ENCODE peak calls at places on chromosomes 5 and 9, in six cellular contexts. V is SK-N-SH, D is HepG2, C is GM12878, Y is GM12891, E is K562. Z is an unnamed sample.

GRCh38 chr5:167982-168660 is 23.2 kb upstream of the LRRC14B start:
- DNase-seq in C (no peak), Y (no peak), E (no peak), V (no peak), D (no peak), Z (peak)

GRCh38 chr5:171365351-171365750 is 22.3 kb upstream of the NPM1 start:
- DNase-seq in Y (no peak), V (no peak), E (peak), C (no peak), D (peak), Z (no peak)

GRCh38 chr9:125812403-125812802 is 65.2 kb downstream of the PBX3 start:
- DNase-seq in V (no peak), E (no peak), Y (no peak), C (peak), D (no peak), Z (no peak)

GRCh38 chr5:67969176-67969575 is 246.4 kb upstream of the PIK3R1 start:
- DNase-seq in V (no peak), E (no peak), C (no peak), D (no peak), Y (no peak), Z (no peak)

GRCh38 chr9:129480705-129481104 is 140.2 kb downstream of the C9orf50 start:
- DNase-seq in E (no peak), C (no peak), D (no peak), Y (no peak), V (no peak), Z (no peak)

GRCh38 chr9:137816531-137817235 is 60.9 kb upstream of the CACNA1B start:
- DNase-seq in V (no peak), C (peak), D (no peak), E (no peak), Y (peak), Z (no peak)

GRCh38 chr9:2195211-2195610 is 180.1 kb downstream of the SMARCA2 start:
- DNase-seq in E (no peak), V (no peak), C (no peak), D (no peak), Y (no peak), Z (no peak)

GRCh38 chr9:129665008-129665771 is at the start of gene PRRX2:
- DNase-seq in V (peak), Y (no peak), E (peak), D (no peak), C (no peak), Z (no peak)

GRCh38 chr5:173581408-173582197 is 34.8 kb downstream of the BOD1 start:
- DNase-seq in D (peak), Y (peak), V (peak), C (no peak), E (peak), Z (peak)

GRCh38 chr5:123107343-123108240 is 18.6 kb downstream of the PRDM6 start:
- DNase-seq in E (no peak), Y (no peak), C (no peak), V (no peak), D (no peak), Z (no peak)

GRCh38 chr5:125134216-125135081 is 388.0 kb upstream of the ZNF608 start:
- DNase-seq in Y (no peak), D (no peak), E (no peak), C (no peak), V (no peak), Z (no peak)

GRCh38 chr5:64818245-64818644 is 49.5 kb downstream of the CWC27 start:
- DNase-seq in D (peak), C (no peak), V (no peak), Y (no peak), E (no peak), Z (no peak)

GRCh38 chr9:74960548-74960947 is 7.8 kb upstream of the C9orf40 start:
- DNase-seq in V (no peak), C (no peak), Y (no peak), E (no peak), D (peak), Z (no peak)

GRCh38 chr5:147986134-147986757 is 77.5 kb upstream of the SPINK5 start:
- DNase-seq in D (no peak), Y (no peak), V (no peak), E (no peak), C (no peak), Z (no peak)

GRCh38 chr5:176803027-176803942 is 7.1 kb upstream of the UNC5A start:
- DNase-seq in E (no peak), Y (no peak), V (peak), C (no peak), D (no peak), Z (no peak)

GRCh38 chr5:135693371-135693955 is 114.7 kb upstream of the CXCL14 start:
- DNase-seq in Y (no peak), D (no peak), C (no peak), E (no peak), V (no peak), Z (no peak)

GRCh38 chr9:33146298-33146697 is 20.8 kb downstream of the B4GALT1 start:
- DNase-seq in V (no peak), C (no peak), E (no peak), Y (no peak), D (no peak), Z (no peak)

GRCh38 chr9:28206280-28206679 is 633.0 kb upstream of the C9orf72 start:
- DNase-seq in V (no peak), C (no peak), E (no peak), D (no peak), Y (no peak), Z (no peak)

GRCh38 chr5:152462021-152462721 is 57.1 kb upstream of the NMUR2 start:
- DNase-seq in Y (peak), V (no peak), E (no peak), C (no peak), D (no peak), Z (no peak)

GRCh38 chr5:88244686-88245085 is 24.0 kb downstream of the TMEM161B start:
- DNase-seq in Y (no peak), V (no peak), D (no peak), E (no peak), C (no peak), Z (no peak)

GRCh38 chr9:75104607-75105006 is 16.3 kb downstream of the OSTF1 start:
- DNase-seq in D (no peak), V (no peak), C (no peak), E (no peak), Y (no peak), Z (no peak)

GRCh38 chr9:113361304-113362018 is 12.1 kb downstream of the BSPRY start:
- DNase-seq in V (no peak), E (no peak), D (no peak), Y (no peak), C (no peak), Z (no peak)

GRCh38 chr5:163997965-163998364 is 492.5 kb downstream of the MAT2B start:
- DNase-seq in Y (no peak), E (no peak), C (no peak), V (no peak), D (no peak), Z (no peak)

GRCh38 chr5:150053695-150054392 is 32.5 kb downstream of the CSF1R start:
- DNase-seq in V (peak), E (no peak), Y (no peak), C (no peak), D (no peak), Z (no peak)

GRCh38 chr9:133735894-133736293 is 2.3 kb downstream of the SARDH start:
- DNase-seq in V (no peak), C (no peak), D (no peak), E (no peak), Y (no peak), Z (no peak)

GRCh38 chr5:179867476-179867875 is 8.9 kb upstream of the MRNIP start:
- DNase-seq in V (peak), D (no peak), Y (no peak), E (no peak), C (no peak), Z (no peak)

GRCh38 chr9:135074354-135075233 is 12.9 kb upstream of the OLFM1 start:
- DNase-seq in E (no peak), V (no peak), C (no peak), D (no peak), Y (no peak), Z (no peak)

GRCh38 chr9:106085479-106085878 is 391.1 kb downstream of the TMEM38B start:
- DNase-seq in E (no peak), V (no peak), Y (no peak), D (no peak), C (no peak), Z (no peak)

GRCh38 chr5:54311178-54311811 is 922 bp upstream of the ARL15 start:
- DNase-seq in V (peak), E (no peak), Y (no peak), C (no peak), D (no peak), Z (no peak)
- TF ChIP-seq TAF1 in V (no peak), E (no peak), Y (no peak), C (no peak), D (no peak), Z (no peak)

GRCh38 chr5:14915291-14915976 is 43.9 kb upstream of the ANKH start:
- DNase-seq in D (peak), C (no peak), V (no peak), E (no peak), Y (no peak), Z (no peak)

GRCh38 chr5:14914603-14915277 is 43.2 kb upstream of the ANKH start:
- DNase-seq in D (no peak), Y (no peak), E (no peak), C (no peak), V (no peak), Z (no peak)

GRCh38 chr5:14912206-14912605 is 40.6 kb upstream of the ANKH start:
- DNase-seq in E (no peak), D (no peak), V (no peak), C (no peak), Y (no peak), Z (no peak)

GRCh38 chr5:14914193-14914592 is 42.6 kb upstream of the ANKH start:
- DNase-seq in D (no peak), E (no peak), V (no peak), C (no peak), Y (no peak), Z (no peak)

GRCh38 chr5:14913141-14913540 is 41.6 kb upstream of the ANKH start:
- DNase-seq in V (no peak), Y (no peak), E (no peak), C (no peak), D (no peak), Z (no peak)
- TF ChIP-seq TAF1 in V (no peak), Y (no peak), E (no peak), C (no peak), D (no peak), Z (no peak)

DNA sequence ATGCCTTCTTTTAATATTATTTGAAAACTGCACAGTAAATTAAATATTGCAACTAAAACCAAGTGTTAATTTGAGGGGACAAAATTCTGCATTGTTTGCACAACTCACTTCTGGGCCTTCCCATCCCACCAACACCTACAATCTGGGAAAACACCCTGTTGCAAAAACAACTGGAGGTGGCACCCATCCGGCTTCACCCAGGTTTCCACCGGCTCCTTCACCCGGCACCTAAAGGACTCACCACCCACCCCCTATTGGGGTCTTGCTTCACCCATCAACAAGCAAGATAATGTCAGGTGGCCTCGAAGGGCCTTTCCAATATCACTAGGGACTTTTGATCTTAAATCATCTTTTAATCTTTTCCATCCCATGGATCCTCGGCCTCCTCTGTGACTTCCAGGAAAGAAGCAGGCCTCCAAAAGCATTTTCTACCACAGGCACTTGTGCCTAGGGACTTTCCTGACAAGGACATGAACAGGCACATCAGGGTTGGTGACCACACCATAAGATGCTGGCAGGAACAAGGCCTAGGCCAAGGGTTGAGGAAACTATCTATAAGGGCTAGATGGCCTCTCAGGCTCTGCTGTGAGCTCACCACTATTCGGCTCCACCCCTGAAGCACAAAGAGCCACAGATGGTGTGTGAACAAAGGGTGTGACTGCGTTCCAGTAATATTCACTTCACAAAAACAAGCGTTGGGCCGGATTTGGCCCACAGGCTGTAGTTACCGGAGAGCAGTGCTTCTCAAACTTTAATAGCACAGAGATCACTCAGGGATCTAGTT is 205.1 kb downstream of the AUH start:
- DNase-seq in E (no peak), V (no peak), Y (no peak), D (no peak), C (no peak), Z (no peak)
- TF ChIP-seq TAF1 in E (no peak), V (no peak), Y (no peak), D (no peak), C (no peak), Z (no peak)

GRCh38 chr9:12921621-12922020 is 146.8 kb downstream of the LURAP1L start:
- DNase-seq in D (no peak), V (no peak), Y (no peak), E (no peak), C (no peak), Z (no peak)
- TF ChIP-seq TAF1 in D (no peak), V (no peak), Y (no peak), E (no peak), C (no peak), Z (no peak)

GRCh38 chr5:1174122-1174936 is 27.1 kb upstream of the SLC6A19 start:
- DNase-seq in V (peak), C (no peak), D (peak), Y (no peak), E (peak), Z (no peak)

GRCh38 chr5:1172670-1173404 is 28.6 kb upstream of the SLC6A19 start:
- DNase-seq in E (no peak), Y (no peak), C (no peak), V (no peak), D (no peak), Z (no peak)

GRCh38 chr5:1175015-1175414 is 26.4 kb upstream of the SLC6A19 start:
- DNase-seq in Y (no peak), V (no peak), C (no peak), E (no peak), D (no peak), Z (no peak)

GRCh38 chr5:1172007-1172581 is 29.3 kb upstream of the SLC6A19 start:
- DNase-seq in V (no peak), Y (no peak), C (no peak), D (no peak), E (no peak), Z (no peak)

DNA sequence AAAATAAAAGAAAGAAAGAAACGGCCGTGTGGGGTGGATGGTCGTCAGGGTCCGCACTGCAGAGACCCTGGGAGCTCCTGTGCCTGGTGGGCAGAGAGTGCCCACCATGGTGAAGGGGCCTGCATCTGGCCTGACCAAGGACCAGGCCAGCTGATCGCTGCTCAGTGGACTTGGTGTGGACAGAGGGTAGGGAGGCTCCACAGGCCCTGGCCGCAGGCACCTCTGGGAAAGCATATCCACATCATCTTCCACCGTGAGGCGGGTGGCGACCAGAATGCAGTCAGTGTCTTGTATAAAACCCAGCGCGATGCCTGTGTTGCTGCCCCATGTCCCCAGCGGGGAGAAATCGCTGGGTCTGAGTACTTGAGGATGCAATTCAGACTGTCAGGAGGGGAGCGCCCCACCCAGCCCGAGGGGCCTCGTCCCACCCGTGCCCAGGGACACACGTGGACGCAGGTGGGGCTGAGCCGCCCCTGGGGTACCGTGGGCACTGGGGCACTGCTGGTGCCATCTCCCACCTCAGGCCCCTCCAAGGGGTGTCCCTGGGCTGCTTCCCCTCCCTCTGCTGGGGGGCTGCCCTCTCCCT is 27.8 kb upstream of the SLC6A19 start:
- DNase-seq in D (no peak), E (no peak), V (no peak), C (no peak), Y (no peak), Z (no peak)
- TF ChIP-seq TAF1 in D (no peak), E (no peak), V (no peak), C (no peak), Y (no peak), Z (no peak)

DNA sequence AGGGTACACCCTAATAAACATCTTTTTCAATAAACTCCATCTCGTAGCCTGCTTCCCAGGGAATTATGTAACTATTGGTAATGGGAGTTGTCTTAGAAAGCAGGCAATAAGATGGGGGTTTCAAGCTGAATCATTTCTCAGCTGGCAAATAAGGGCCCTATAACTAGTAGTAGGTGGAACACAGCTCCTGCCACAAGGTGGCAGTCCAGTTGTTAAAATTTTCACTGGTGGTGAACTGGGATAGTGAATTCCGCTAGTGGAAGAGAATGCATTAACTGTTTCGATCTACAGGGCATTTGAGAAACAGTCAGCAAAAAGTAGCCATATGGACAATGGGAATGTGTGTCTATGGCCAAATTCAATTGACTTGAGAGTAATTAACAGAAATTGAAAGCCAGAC is 27.7 kb downstream of the PCDHB15 start:
- DNase-seq in V (no peak), Y (no peak), E (no peak), D (no peak), C (no peak), Z (no peak)
- TF ChIP-seq TAF1 in V (no peak), Y (no peak), E (no peak), D (no peak), C (no peak), Z (no peak)

GRCh38 chr5:32317056-32317455 is 4.3 kb upstream of the MTMR12 start:
- DNase-seq in E (no peak), D (no peak), V (no peak), Y (no peak), C (no peak), Z (no peak)
- TF ChIP-seq TAF1 in E (no peak), D (no peak), V (no peak), Y (no peak), C (no peak), Z (no peak)

GRCh38 chr5:160097981-160098380 is 21.3 kb downstream of the PWWP2A start:
- DNase-seq in Y (no peak), V (no peak), C (no peak), D (no peak), E (no peak), Z (no peak)

GRCh38 chr5:160092519-160092918 is 26.7 kb downstream of the PWWP2A start:
- DNase-seq in Y (no peak), D (no peak), E (no peak), V (no peak), C (no peak), Z (no peak)

GRCh38 chr5:160092960-160093701 is 26.1 kb downstream of the PWWP2A start:
- DNase-seq in E (no peak), V (no peak), C (peak), D (no peak), Y (no peak), Z (no peak)

DNA sequence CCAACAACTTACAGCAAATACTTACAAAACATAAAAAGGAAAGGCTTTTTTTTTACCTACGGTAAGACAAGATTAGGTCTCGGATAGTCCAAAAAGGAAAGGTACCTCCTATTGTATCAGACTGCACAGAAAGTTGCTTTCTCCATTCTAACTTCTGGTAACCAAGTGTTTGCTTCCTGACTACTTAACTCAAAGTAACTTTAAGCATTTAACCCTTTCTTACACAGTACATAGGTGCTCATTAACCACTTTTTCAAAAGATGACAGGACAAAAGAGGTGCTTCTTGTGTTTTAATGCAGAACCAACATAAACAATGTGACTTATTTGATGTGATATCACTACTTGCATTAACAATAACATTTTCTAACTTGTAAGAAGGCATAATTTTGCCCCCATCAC is 23.1 kb downstream of the PWWP2A start:
- DNase-seq in V (no peak), D (no peak), C (no peak), E (no peak), Y (no peak), Z (no peak)
- TF ChIP-seq TAF1 in V (no peak), D (no peak), C (no peak), E (no peak), Y (no peak), Z (no peak)

DNA sequence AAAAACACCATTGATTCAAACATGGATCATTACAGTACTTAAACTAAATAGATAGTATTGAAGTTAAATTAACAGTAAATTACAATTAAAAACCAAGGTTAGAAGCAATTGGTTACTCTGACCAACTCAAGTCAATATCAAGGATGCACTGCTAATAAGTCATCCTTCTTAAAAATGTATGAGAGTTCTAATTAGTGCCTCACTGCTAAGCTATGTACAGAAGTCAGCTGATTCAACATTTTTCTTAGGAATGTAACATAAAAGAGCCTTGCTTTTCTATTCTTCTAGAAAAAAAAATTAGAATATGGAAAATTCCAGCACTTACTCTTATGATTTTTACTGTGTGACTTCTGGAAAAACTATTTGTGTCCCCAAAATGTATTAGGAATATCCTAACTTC is 75.7 kb upstream of the FBN2 start:
- DNase-seq in V (no peak), Y (no peak), C (no peak), D (no peak), E (no peak), Z (no peak)
- TF ChIP-seq TAF1 in V (no peak), Y (no peak), C (no peak), D (no peak), E (no peak), Z (no peak)